ENCODE peak calls at places on chromosomes 3 and 15, in eight cellular contexts. Q, J, S, B, A, F, L and R are unnamed samples. For H3K4me1, the result is how much of the 10 kb centered on the place peaks cover.

GRCh38 chr3:76646921-76647562 is 392.9 kb upstream of the ROBO2 start:
- DNase-seq in L (no peak), F (no peak), B (no peak), J (no peak), S (no peak), Q (no peak), A (no peak), R (no peak)

GRCh38 chr3:34725774-34726173 is 913.6 kb upstream of the ARPP21 start:
- DNase-seq in A (no peak), F (no peak), B (no peak), J (no peak), Q (no peak), L (no peak), S (no peak), R (no peak)

GRCh38 chr3:62233065-62233464 is 140.3 kb downstream of the FEZF2 start:
- DNase-seq in L (no peak), B (no peak), A (no peak), F (no peak), Q (no peak), J (no peak), S (no peak), R (no peak)

GRCh38 chr3:69353492-69353891 is 32.4 kb downstream of the FRMD4B start:
- DNase-seq in B (peak), Q (no peak), L (no peak), S (no peak), J (no peak), F (no peak), A (peak), R (no peak)

GRCh38 chr3:182238141-182238540 is 526.4 kb downstream of the SOX2 start:
- DNase-seq in Q (no peak), L (no peak), B (no peak), S (no peak), A (no peak), J (no peak), F (no peak), R (no peak)

GRCh38 chr3:66933233-66933632 is 64.9 kb upstream of the KBTBD8 start:
- DNase-seq in L (no peak), A (no peak), Q (no peak), J (no peak), B (no peak), S (no peak), F (no peak), R (no peak)

GRCh38 chr3:176362191-176362731 is 835.0 kb downstream of the TBL1XR1 start:
- DNase-seq in J (no peak), B (no peak), Q (no peak), F (no peak), L (peak), S (no peak), A (no peak), R (no peak)

GRCh38 chr15:27545494-27546255 is 553.4 kb downstream of the OCA2 start:
- DNase-seq in S (no peak), Q (no peak), A (no peak), F (no peak), B (no peak), L (no peak), J (no peak), R (no peak)

GRCh38 chr15:100439566-100439965 is 89.2 kb downstream of the CERS3 start:
- DNase-seq in J (no peak), S (no peak), A (no peak), L (no peak), Q (no peak), F (no peak), B (no peak), R (no peak)

GRCh38 chr3:59784164-59784563 is 734.3 kb upstream of the CFAP20DC start:
- DNase-seq in A (no peak), Q (no peak), S (no peak), L (no peak), J (no peak), B (no peak), F (no peak), R (no peak)

GRCh38 chr3:140007946-140008692 is 73.1 kb downstream of the CLSTN2 start:
- DNase-seq in A (no peak), L (no peak), F (no peak), S (no peak), B (no peak), Q (no peak), J (no peak), R (no peak)

GRCh38 chr3:27278391-27279055 is 90.7 kb downstream of the NEK10 start:
- DNase-seq in J (no peak), B (no peak), S (no peak), A (no peak), F (no peak), L (no peak), Q (no peak), R (no peak)

GRCh38 chr3:156644958-156645357 is 29.4 kb upstream of the TIPARP start:
- DNase-seq in F (no peak), J (no peak), L (no peak), B (no peak), A (no peak), S (no peak), Q (no peak), R (no peak)

GRCh38 chr3:69553888-69554287 is 168.0 kb upstream of the FRMD4B start:
- DNase-seq in A (no peak), L (no peak), S (no peak), J (no peak), Q (no peak), F (no peak), B (no peak), R (no peak)

GRCh38 chr15:80155001-80155377 is 2.2 kb downstream of the FAH start:
- DNase-seq in L (no peak), A (no peak), Q (no peak), B (no peak), F (no peak), S (no peak), J (no peak), R (no peak)

GRCh38 chr3:127770671-127771370 is 51.5 kb downstream of the MGLL start:
- DNase-seq in Q (no peak), L (no peak), B (no peak), J (no peak), A (no peak), S (no peak), F (no peak), R (no peak)

GRCh38 chr3:49013738-49014660 is 4.4 kb downstream of the DALRD3 start:
- DNase-seq in J (no peak), F (no peak), B (peak), Q (no peak), L (peak), A (no peak), S (peak), R (peak)

GRCh38 chr3:5250467-5251195 is 63.1 kb downstream of the EDEM1 start:
- DNase-seq in B (no peak), F (no peak), S (peak), J (no peak), A (no peak), L (no peak), Q (no peak), R (no peak)

GRCh38 chr3:16266714-16267113 is 1.7 kb downstream of the OXNAD1 start:
- DNase-seq in B (no peak), Q (no peak), A (no peak), S (no peak), F (no peak), J (no peak), L (no peak), R (no peak)

GRCh38 chr3:184620101-184620798 is 58.7 kb downstream of the EPHB3 start:
- DNase-seq in B (no peak), J (no peak), Q (no peak), F (no peak), S (no peak), A (peak), L (no peak), R (no peak)

GRCh38 chr15:34070003-34070402 is 31.0 kb upstream of the AVEN start:
- DNase-seq in Q (no peak), A (no peak), J (no peak), S (no peak), B (no peak), F (no peak), L (no peak), R (no peak)

GRCh38 chr15:48285329-48286214 is 45.7 kb upstream of the DUT start:
- DNase-seq in L (no peak), S (peak), A (peak), B (no peak), F (no peak), Q (peak), J (peak), R (peak)

GRCh38 chr3:169836942-169837275 is 24.2 kb upstream of the LRRC34 start:
- DNase-seq in L (no peak), A (no peak), B (no peak), J (no peak), S (no peak), Q (no peak), F (no peak), R (no peak)

GRCh38 chr3:69451594-69451993 is 65.7 kb upstream of the FRMD4B start:
- DNase-seq in F (no peak), Q (no peak), J (no peak), B (no peak), S (no peak), L (no peak), A (no peak), R (no peak)

GRCh38 chr15:85764649-85765277 is 30.0 kb downstream of the KLHL25 start:
- DNase-seq in F (no peak), S (no peak), Q (no peak), B (no peak), J (no peak), L (no peak), A (no peak), R (no peak)

DNA sequence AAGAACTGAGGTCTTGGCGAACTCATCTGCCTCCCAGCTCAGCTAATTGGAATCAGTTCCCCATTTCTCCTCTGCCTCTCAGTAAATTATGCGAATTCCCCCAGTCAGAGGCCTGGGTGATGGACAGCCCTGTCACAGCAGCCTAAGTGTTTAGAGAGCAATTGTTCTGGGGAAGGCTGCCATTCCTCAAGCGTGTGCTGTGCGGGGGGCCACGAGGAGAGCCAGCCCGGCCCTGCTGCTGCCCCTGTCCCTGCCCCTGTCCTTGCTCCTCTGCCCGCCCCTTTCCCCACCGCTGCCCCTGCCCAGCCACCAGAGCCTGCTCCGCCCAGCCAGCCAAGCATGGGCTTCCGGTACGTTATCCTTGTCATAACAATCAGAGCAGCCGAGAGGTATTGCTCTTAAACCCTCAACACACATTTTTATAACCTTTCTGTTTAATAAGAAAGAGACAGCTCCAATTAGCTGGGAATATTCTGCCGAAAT is 12.2 kb upstream of the CACNA2D2 start:
- DNase-seq in S (peak), Q (peak), A (peak), J (peak), F (no peak), B (no peak), L (peak), R (no peak)
- H3K27ac ChIP-seq in S (no peak), Q (peak), A (peak), J (peak), F (peak), B (no peak), L (no peak), R (no peak)

DNA sequence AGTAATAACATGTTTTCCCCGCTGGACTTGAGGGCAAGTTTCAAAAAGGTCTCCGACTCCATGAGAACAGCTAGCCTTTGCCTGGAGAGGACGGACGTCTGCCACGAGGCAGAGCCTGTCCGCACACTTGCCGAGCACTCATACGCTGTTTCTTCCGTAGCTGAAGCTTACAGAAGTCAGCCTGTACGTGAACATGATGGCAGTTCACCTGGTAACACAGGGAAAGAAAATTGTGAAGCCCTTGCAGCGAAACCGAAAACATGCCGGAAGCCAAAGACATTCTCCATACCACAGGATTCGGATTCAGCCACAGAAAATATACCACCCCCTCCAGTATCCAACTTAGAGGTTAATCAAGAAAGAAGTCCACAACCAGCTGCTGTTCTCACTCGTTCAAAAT is 43.9 kb upstream of the RASA2 start:
- DNase-seq in Q (no peak), J (no peak), A (no peak), B (no peak), S (no peak), L (no peak), F (no peak), R (no peak)
- H3K4me1 ChIP-seq in Q (under half), J (under half), A (under half), B (under half), S (under half), L (under half), F (under half), R (under half)

GRCh38 chr3:52695798-52696649 is 9.6 kb downstream of the GLT8D1 start:
- DNase-seq in A (no peak), J (no peak), B (no peak), L (no peak), F (no peak), Q (no peak), S (no peak), R (no peak)
- TF ChIP-seq CTCF in A (no peak), J (no peak), B (no peak), L (no peak), F (no peak), Q (no peak), S (no peak), R (no peak)

DNA sequence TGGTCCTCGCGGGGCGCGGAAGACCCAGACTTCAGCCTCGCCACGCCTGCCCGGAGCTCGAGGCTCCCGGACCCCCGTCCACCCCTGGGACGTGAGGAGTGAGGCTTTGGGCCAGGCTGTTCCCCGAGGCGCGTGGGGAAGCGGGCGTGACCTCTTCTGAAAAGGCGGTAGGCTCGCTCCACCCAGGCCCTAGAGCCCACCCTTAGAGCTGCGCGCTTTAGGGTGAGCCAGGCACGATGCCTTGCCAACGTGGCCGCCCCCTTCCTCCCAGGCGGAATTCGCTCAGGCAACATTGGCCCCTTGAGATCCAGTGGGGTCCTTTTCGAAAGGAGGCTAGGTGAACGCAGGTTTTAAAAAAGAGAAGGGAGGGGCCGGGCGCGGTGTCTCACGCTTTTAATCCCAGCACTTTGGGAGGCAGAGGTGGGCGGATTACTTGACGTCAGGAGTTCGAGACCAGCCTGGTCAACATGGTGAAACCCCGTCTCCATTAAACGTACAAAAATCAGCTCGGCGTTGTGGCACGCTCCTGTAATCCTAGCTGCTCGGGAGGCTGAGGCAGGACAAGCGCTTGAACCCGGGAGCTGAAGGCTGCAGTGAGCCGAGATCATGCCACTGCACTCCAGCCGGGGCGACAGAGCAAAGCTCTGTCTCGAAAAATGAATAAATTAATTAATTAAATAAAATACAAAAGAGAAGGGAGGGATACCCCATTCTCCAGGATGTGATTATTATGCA is 896 bp upstream of the RPP25 start:
- DNase-seq in B (no peak), L (peak), S (peak), F (no peak), Q (peak), A (peak), J (no peak), R (no peak)
- H3K27ac ChIP-seq in B (peak), L (peak), S (peak), F (peak), Q (peak), A (peak), J (peak), R (peak)